ENCODE peak calls at places on chromosome 2, in ten cellular contexts. W, U, P, V, L, D, X, Z, J and M are unnamed samples.

GRCh38 chr2:15243762-15244161 is 317.4 kb downstream of the NBAS start:
- DNase-seq in X (no peak), D (no peak), U (peak; percentile 60), V (no peak), W (no peak), L (no peak), P (no peak), Z (peak; percentile 71), J (no peak), M (no peak)

GRCh38 chr2:172864182-172864581 is 128.5 kb downstream of the RAPGEF4 start:
- DNase-seq in J (no peak), X (no peak), Z (no peak), U (peak; percentile 69), W (peak; percentile 19), D (peak; percentile 21), L (peak; percentile 60), V (peak; percentile 10), P (peak; percentile 35), M (peak; percentile 67)

GRCh38 chr2:212892193-212892592 is 259.2 kb downstream of the IKZF2 start:
- DNase-seq in U (peak; percentile 59), D (no peak), L (peak; percentile 33), Z (peak; percentile 38), V (no peak), P (peak; percentile 5), W (no peak), X (no peak), J (no peak), M (peak; percentile 13)

GRCh38 chr2:158995677-158996049 is 27.2 kb downstream of the TANC1 start:
- DNase-seq in P (no peak), J (no peak), X (no peak), Z (no peak), W (no peak), L (no peak), V (no peak), D (no peak), U (no peak), M (no peak)

GRCh38 chr2:224894356-224894755 is 147.9 kb downstream of the DOCK10 start:
- DNase-seq in P (no peak), D (no peak), Z (no peak), X (no peak), L (no peak), W (peak; percentile 20), V (no peak), U (no peak), J (no peak), M (no peak)

GRCh38 chr2:127061377-127062273 is 45.3 kb downstream of the BIN1 start:
- DNase-seq in W (no peak), X (no peak), Z (no peak), P (no peak), D (no peak), U (peak; percentile 97), J (no peak), L (no peak), V (no peak), M (no peak)

GRCh38 chr2:28247326-28247725 is 145.3 kb upstream of the FOSL2 start:
- DNase-seq in U (peak; percentile 32), L (no peak), P (no peak), X (no peak), V (no peak), Z (no peak), J (no peak), D (no peak), W (no peak), M (no peak)

GRCh38 chr2:41993086-41993812 is 54.6 kb upstream of the PKDCC start:
- DNase-seq in P (no peak), X (no peak), J (no peak), D (no peak), Z (no peak), U (no peak), V (no peak), L (no peak), W (no peak), M (no peak)

GRCh38 chr2:71703981-71704545 is 250.7 kb downstream of the DYSF start:
- DNase-seq in D (no peak), W (no peak), V (no peak), L (no peak), Z (no peak), P (no peak), X (no peak), U (no peak), J (no peak), M (no peak)

GRCh38 chr2:10495311-10495987 is 47.3 kb upstream of the ODC1 start:
- DNase-seq in U (no peak), L (no peak), W (no peak), J (no peak), P (no peak), V (no peak), D (no peak), X (no peak), Z (no peak), M (no peak)

GRCh38 chr2:219003267-219003634 is 10.0 kb upstream of the CRYBA2 start:
- DNase-seq in D (no peak), Z (no peak), V (no peak), P (no peak), W (no peak), L (peak; percentile 96), J (no peak), X (no peak), U (no peak), M (no peak)

GRCh38 chr2:68931799-68932198 is 20.9 kb downstream of the GKN2 start:
- DNase-seq in D (no peak), P (no peak), J (no peak), W (no peak), V (no peak), L (no peak), Z (no peak), X (no peak), U (no peak), M (no peak)

GRCh38 chr2:54755641-54756326 is 32.3 kb downstream of the EML6 start:
- DNase-seq in Z (no peak), V (no peak), L (no peak), J (no peak), W (no peak), D (no peak), X (no peak), P (no peak), U (no peak), M (no peak)

GRCh38 chr2:27096748-27097297 is 10.3 kb downstream of the KHK start:
- DNase-seq in L (no peak), P (no peak), X (no peak), U (no peak), D (no peak), W (no peak), Z (no peak), J (no peak), V (no peak), M (no peak)

GRCh38 chr2:25960920-25961319 is 21.4 kb downstream of the KIF3C start:
- DNase-seq in U (peak; percentile 95), Z (no peak), L (no peak), V (no peak), J (no peak), D (peak; percentile 47), P (no peak), W (no peak), X (no peak), M (no peak)

GRCh38 chr2:134539946-134540345 is 178.9 kb downstream of the TMEM163 start:
- DNase-seq in W (no peak), X (no peak), J (no peak), D (no peak), L (no peak), V (no peak), P (no peak), Z (no peak), U (no peak), M (no peak)

GRCh38 chr2:236623816-236624215 is 54.2 kb downstream of the ACKR3 start:
- DNase-seq in D (no peak), L (no peak), X (no peak), V (no peak), P (no peak), Z (no peak), U (no peak), W (no peak), J (no peak), M (no peak)

GRCh38 chr2:234483568-234484251 is 13.2 kb downstream of the ARL4C start:
- DNase-seq in J (no peak), U (peak; percentile 17), Z (no peak), P (no peak), L (no peak), X (peak; percentile 89), D (no peak), W (no peak), V (peak; percentile 24), M (no peak)

GRCh38 chr2:201808070-201808469 is 1.7 kb downstream of the CDK15 start:
- DNase-seq in J (no peak), P (no peak), W (no peak), D (no peak), L (peak; percentile 20), X (no peak), Z (no peak), U (no peak), V (no peak), M (no peak)

GRCh38 chr2:217227794-217228193 is 367.9 kb upstream of the TNP1 start:
- DNase-seq in W (no peak), P (no peak), D (no peak), J (no peak), V (no peak), U (no peak), X (no peak), L (no peak), Z (no peak), M (no peak)

GRCh38 chr2:237715459-237715947 is 83.1 kb upstream of the RBM44 start:
- DNase-seq in V (no peak), W (no peak), L (peak; percentile 32), D (no peak), Z (peak; percentile 33), X (no peak), J (no peak), U (peak; percentile 81), P (no peak), M (no peak)

GRCh38 chr2:143282684-143283083 is 153.5 kb downstream of the ARHGAP15 start:
- DNase-seq in V (no peak), J (no peak), P (no peak), W (no peak), D (no peak), Z (no peak), L (peak; percentile 22), X (no peak), U (no peak), M (no peak)

GRCh38 chr2:219253753-219254589 is at the start of gene TUBA4A:
- DNase-seq in L (peak; percentile 97), P (no peak), V (peak; percentile 88), J (peak; percentile 74), W (peak; percentile 87), D (peak; percentile 78), X (peak; percentile 83), U (peak; percentile 69), Z (peak; percentile 18), M (no peak)

GRCh38 chr2:32925283-32925682 is 21.5 kb upstream of the LTBP1 start:
- DNase-seq in Z (no peak), W (no peak), P (no peak), V (no peak), U (no peak), X (no peak), J (no peak), D (no peak), L (no peak), M (no peak)

GRCh38 chr2:240421396-240421795 is 14.1 kb upstream of the GPC1 start:
- DNase-seq in W (no peak), X (no peak), P (no peak), V (no peak), Z (no peak), U (no peak), J (no peak), D (no peak), L (no peak), M (no peak)

GRCh38 chr2:217797661-217798069 is 205.1 kb downstream of the TNS1 start:
- DNase-seq in J (no peak), L (peak; percentile 4), V (no peak), Z (no peak), U (no peak), D (no peak), X (no peak), P (no peak), W (no peak), M (no peak)

GRCh38 chr2:205372141-205372540 is 310.2 kb upstream of the NRP2 start:
- DNase-seq in X (no peak), V (no peak), U (no peak), L (no peak), J (no peak), P (no peak), W (no peak), Z (peak; percentile 90), D (no peak), M (no peak)

GRCh38 chr2:198657520-198658121 is 800.1 kb downstream of the SATB2 start:
- DNase-seq in J (no peak), P (no peak), X (no peak), L (peak; percentile 43), U (no peak), D (no peak), Z (peak; percentile 30), W (no peak), V (no peak), M (peak; percentile 20)